ENCODE peak calls at places on chromosomes 16 and 17, in four cellular contexts. Y, N, Z and F are unnamed samples.

GRCh38 chr16:3662601-3663000 is 8.1 kb downstream of the DNASE1 start:
- DNase-seq in Y (no peak), Z (no peak), N (no peak), F (no peak)

GRCh38 chr17:36944488-36945040 is 4.2 kb upstream of the AATF start:
- DNase-seq in N (no peak), Z (no peak), Y (no peak), F (no peak)

GRCh38 chr16:16014329-16015224 is 65.2 kb downstream of the ABCC1 start:
- DNase-seq in Z (no peak), Y (peak; percentile 93), N (no peak), F (no peak)

GRCh38 chr16:63921737-63922136 is 1200.1 kb downstream of the CDH11 start:
- DNase-seq in Z (no peak), N (no peak), Y (no peak), F (no peak)

GRCh38 chr16:57530531-57531252 is 5.7 kb downstream of the CCDC102A start:
- DNase-seq in N (no peak), Y (no peak), Z (no peak), F (no peak)

GRCh38 chr16:50210266-50211038 is 55.9 kb upstream of the ADCY7 start:
- DNase-seq in N (peak; percentile 51), Z (peak; percentile 51), Y (peak; percentile 77), F (peak; percentile 32)

GRCh38 chr17:81386646-81387234 is 8.5 kb upstream of the BAHCC1 start:
- DNase-seq in Z (peak; percentile 84), Y (peak; percentile 45), N (no peak), F (no peak)

GRCh38 chr17:73643846-73644144 is 450 bp downstream of the SDK2 start:
- DNase-seq in Z (no peak), Y (no peak), N (no peak), F (no peak)

GRCh38 chr17:19386974-19387920 is at the start of gene MFAP4:
- DNase-seq in Z (no peak), N (no peak), Y (no peak), F (no peak)

GRCh38 chr16:30777591-30778297 is 9.3 kb downstream of the ZNF629 start:
- DNase-seq in N (no peak), Z (no peak), Y (no peak), F (no peak)

GRCh38 chr17:50108556-50108955 is 13.4 kb downstream of the PDK2 start:
- DNase-seq in N (no peak), Y (no peak), Z (peak; percentile 48), F (no peak)

GRCh38 chr17:42403150-42403549 is 14.9 kb upstream of the STAT3 start:
- DNase-seq in Z (peak; percentile 34), Y (no peak), N (no peak), F (no peak)

GRCh38 chr16:14011006-14011405 is 60.1 kb upstream of the MRTFB start:
- DNase-seq in Y (no peak), N (no peak), Z (no peak), F (no peak)

GRCh38 chr16:69773255-69773947 is 11.3 kb downstream of the WWP2 start:
- DNase-seq in N (no peak), Z (no peak), Y (no peak), F (no peak)

GRCh38 chr17:27518750-27519521 is 62.7 kb downstream of the KSR1 start:
- DNase-seq in Z (no peak), Y (no peak), N (no peak), F (no peak)

GRCh38 chr17:21007646-21008045 is 35.2 kb downstream of the USP22 start:
- DNase-seq in Z (no peak), Y (no peak), N (no peak), F (no peak)
- H3K4me3 ChIP-seq in Z (no peak overlapping the region), Y (no peak overlapping the region), N (no peak overlapping the region), F (no peak overlapping the region)

GRCh38 chr17:12510535-12510934 is 155.2 kb upstream of the MYOCD start:
- DNase-seq in Z (no peak), N (no peak), Y (no peak), F (no peak)

GRCh38 chr17:12507046-12507445 is 158.6 kb upstream of the MYOCD start:
- DNase-seq in Z (no peak), N (no peak), Y (no peak), F (no peak)

GRCh38 chr17:12509836-12510235 is 155.9 kb upstream of the MYOCD start:
- DNase-seq in Z (no peak), Y (no peak), N (no peak), F (no peak)

GRCh38 chr17:12514596-12514995 is 151.1 kb upstream of the MYOCD start:
- DNase-seq in Y (no peak), N (no peak), Z (no peak), F (no peak)

DNA sequence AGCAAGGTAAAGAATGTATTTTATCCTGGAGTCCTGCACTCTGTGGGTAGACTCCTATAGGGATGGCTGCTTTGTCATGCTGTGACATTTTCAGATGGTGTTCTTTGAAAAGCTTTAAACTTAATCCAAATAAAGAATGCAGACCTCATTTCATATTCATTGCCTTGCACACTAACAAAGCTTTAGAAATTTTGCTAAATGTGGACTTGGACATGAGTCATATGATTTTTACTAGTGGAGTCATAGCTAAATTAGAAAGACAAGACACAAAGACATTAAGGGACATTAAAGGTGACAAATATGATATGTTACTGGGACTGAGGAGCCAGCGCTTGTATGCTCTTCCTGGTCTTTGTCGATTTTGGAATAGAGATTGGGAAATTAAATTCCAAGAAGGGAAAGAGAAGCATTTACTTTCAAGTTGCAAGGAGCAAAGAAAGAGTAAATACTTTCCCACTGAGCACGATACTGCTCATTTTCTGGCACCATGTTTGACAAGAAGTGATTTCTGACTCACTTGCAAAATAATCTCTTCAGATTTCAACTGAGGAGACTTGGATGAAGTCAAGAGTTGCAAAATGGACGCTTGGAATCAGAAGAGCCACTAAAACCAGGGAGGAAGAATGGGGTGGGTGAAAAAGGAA is 152.9 kb upstream of the MYOCD start:
- DNase-seq in N (no peak), Z (no peak), Y (no peak), F (no peak)
- TF ChIP-seq TCF7L2 in N (no peak), Z (no peak), Y (no peak), F (no peak)

DNA sequence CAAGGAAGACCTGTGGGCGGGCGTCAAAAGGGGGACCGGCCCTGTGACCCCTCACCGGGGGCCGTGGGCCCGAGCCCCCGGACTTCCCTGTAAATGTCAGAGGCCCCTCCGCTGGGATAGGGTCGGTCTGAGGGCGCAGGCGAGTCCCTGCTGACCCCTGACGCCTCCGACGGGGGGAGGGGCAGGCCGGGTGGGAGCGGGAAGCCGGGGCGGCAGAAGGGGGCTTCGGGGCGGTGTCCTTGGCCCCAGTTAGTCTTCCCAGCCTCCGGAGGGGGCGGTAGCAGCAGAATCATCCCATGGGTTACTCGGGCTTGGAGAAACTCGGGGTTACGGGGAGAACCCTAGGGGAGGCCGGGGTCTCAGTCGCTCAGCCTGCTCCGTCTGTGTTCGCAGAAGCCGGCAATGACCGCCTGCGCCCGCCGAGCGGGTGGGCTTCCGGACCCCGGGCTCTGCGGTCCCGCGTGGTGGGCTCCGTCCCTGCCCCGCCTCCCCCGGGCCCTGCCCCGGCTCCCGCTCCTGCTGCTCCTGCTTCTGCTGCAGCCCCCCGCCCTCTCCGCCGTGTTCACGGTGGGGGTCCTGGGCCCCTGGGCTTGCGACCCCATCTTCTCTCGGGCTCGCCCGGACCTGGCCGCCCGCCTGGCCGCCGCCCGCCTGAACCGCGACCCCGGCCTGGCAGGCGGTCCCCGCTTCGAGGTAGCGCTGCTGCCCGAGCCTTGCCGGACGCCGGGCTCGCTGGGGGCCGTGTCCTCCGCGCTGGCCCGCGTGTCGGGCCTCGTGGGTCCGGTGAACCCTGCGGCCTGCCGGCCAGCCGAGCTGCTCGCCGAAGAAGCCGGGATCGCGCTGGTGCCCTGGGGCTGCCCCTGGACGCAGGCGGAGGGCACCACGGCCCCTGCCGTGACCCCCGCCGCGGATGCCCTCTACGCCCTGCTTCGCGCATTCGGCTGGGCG is 505 bp downstream of the GUCY2D start:
- DNase-seq in Y (no peak), Z (no peak), N (no peak), F (no peak)
- H3K4me3 ChIP-seq in Y (no peak overlapping the region), Z (no peak overlapping the region), N (no peak overlapping the region), F (no peak overlapping the region)

DNA sequence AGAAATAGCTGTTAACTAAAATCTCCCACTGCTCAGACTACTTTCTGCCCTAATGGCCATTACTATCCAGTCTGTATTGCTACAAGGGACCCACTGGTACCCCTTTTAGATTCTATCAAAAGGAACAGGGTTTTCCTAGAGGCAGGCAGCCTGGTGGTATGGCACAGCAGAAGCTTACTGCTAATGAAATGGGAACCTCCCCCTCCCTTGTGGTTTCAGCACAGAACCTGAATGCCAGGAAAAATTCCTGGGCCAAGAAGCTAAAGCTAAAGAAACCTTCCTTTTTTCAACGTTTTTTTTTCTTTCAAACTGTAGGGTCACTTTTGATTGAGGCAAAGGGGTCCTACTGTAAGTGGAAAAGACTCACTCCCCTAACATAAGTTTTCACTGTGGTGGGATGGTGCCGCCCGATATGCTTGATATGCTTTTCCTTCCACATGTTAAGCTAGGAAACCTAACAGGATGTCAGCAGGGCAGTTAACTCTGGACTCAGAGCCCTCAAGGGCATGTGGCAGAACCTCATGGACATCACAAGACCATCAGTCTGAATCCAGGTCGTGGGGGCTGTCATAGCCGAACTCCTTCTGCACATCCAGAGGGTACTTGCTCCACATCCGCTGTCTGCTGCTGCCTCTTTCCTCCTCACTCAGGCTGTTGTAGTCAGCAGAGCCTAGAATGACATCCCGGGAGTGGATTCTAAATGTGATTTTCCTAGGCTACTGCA is 9.8 kb downstream of the SLC7A6OS start:
- DNase-seq in Y (no peak), Z (no peak), N (no peak), F (no peak)
- TF ChIP-seq TCF7L2 in Y (no peak), Z (no peak), N (no peak), F (no peak)

GRCh38 chr16:10922328-10923145 is 19.7 kb downstream of the DEXI start:
- DNase-seq in Z (no peak), Y (peak; percentile 44), N (no peak), F (no peak)

GRCh38 chr16:10923650-10924214 is 18.5 kb downstream of the DEXI start:
- DNase-seq in N (no peak), Z (no peak), Y (peak; percentile 95), F (no peak)

GRCh38 chr16:10920726-10921427 is 21.4 kb downstream of the DEXI start:
- DNase-seq in Y (no peak), N (no peak), Z (no peak), F (no peak)

GRCh38 chr16:10921536-10922327 is 20.5 kb downstream of the DEXI start:
- DNase-seq in Y (no peak), Z (no peak), N (no peak), F (no peak)

GRCh38 chr16:10923146-10923649 is 19.1 kb downstream of the DEXI start:
- DNase-seq in N (no peak), Z (no peak), Y (peak; percentile 73), F (no peak)
- H3K4me3 ChIP-seq in N (no peak overlapping the region), Z (no peak overlapping the region), Y (peak overlapping the region; percentile 41), F (no peak overlapping the region)

DNA sequence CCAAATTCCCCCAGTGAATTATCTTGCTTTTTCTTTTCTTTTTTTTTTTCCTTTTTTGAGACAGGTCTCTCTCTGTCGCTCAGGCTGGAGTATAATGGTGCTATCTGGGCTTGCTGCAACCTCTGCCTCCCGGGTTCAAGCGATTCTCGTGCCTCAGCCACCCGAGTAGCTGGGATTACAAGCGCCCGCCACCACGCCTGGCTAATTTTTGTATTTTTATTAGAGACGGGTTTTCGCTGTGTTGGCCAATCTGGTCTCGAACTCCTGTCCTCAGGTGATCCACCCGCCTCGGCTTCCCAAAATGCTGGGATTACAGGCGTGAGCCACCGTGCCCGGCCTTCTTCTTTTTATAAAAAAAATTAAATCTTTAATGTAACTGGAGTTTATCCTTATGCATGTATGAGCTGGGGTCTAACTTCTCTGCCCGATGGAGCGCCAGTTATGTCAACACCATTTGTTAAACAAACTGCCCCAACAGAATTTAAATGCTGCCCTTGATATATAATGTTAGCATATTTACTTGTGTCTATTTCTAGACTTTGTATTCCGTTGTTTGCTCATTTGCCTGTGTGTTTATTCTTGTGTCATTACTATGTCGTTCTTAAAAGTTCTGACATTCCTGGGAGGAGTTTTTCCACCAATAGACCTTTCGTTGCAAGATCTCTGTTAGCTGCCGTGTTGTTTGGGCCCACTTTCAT is 535 bp upstream of the AURKB start:
- DNase-seq in Z (no peak), N (no peak), Y (peak; percentile 91), F (no peak)
- TF ChIP-seq TCF7L2 in Z (no peak), N (no peak), Y (no peak), F (no peak)

GRCh38 chr17:34578656-34579016 is 746 bp upstream of the TMEM132E start:
- DNase-seq in Y (no peak), Z (no peak), N (no peak), F (no peak)
- H3K4me3 ChIP-seq in Y (no peak overlapping the region), Z (no peak overlapping the region), N (no peak overlapping the region), F (no peak overlapping the region)